ENCODE peak calls at places on chromosomes 12 and 14, in five cellular contexts. One of them, this sample, is unnamed.

GRCh38 chr14:76955575-76956252 is 72.8 kb downstream of the IRF2BPL start:
- DNase-seq in transverse colon: no peak
- DNase-seq in PC-3: peak; percentile 75
- DNase-seq in body of pancreas: no peak
- DNase-seq in left ventricle myocardium inferior: no peak
- DNase-seq in this sample: no peak

GRCh38 chr12:122730215-122731014 is at the start of gene HCAR1:
- DNase-seq in transverse colon: no peak
- DNase-seq in PC-3: peak; percentile 66
- DNase-seq in body of pancreas: no peak
- DNase-seq in left ventricle myocardium inferior: no peak
- DNase-seq in this sample: peak; percentile 58

GRCh38 chr14:77622562-77622961 is 6.1 kb upstream of the SPTLC2 start:
- DNase-seq in transverse colon: peak; percentile 88
- DNase-seq in PC-3: peak; percentile 69
- DNase-seq in body of pancreas: no peak
- DNase-seq in left ventricle myocardium inferior: no peak
- DNase-seq in this sample: peak; percentile 66

GRCh38 chr14:101230161-101230850 is 326.8 kb upstream of the RTL1 start:
- DNase-seq in transverse colon: no peak
- DNase-seq in PC-3: no peak
- DNase-seq in body of pancreas: no peak
- DNase-seq in left ventricle myocardium inferior: no peak
- DNase-seq in this sample: no peak

GRCh38 chr14:59627011-59627520 is 50.5 kb upstream of the CCDC175 start:
- DNase-seq in transverse colon: no peak
- DNase-seq in PC-3: no peak
- DNase-seq in body of pancreas: no peak
- DNase-seq in left ventricle myocardium inferior: no peak
- DNase-seq in this sample: no peak

GRCh38 chr12:131642101-131642540 is 68.8 kb upstream of the SFSWAP start:
- DNase-seq in transverse colon: no peak
- DNase-seq in PC-3: no peak
- DNase-seq in body of pancreas: no peak
- DNase-seq in left ventricle myocardium inferior: no peak
- DNase-seq in this sample: no peak

GRCh38 chr12:50061172-50061571 is 3.8 kb downstream of the ASIC1 start:
- DNase-seq in transverse colon: no peak
- DNase-seq in PC-3: no peak
- DNase-seq in body of pancreas: no peak
- DNase-seq in left ventricle myocardium inferior: no peak
- DNase-seq in this sample: no peak

GRCh38 chr14:23861666-23862065 is 91.9 kb upstream of the DHRS4 start:
- DNase-seq in transverse colon: no peak
- DNase-seq in PC-3: no peak
- DNase-seq in body of pancreas: peak; percentile 81
- DNase-seq in left ventricle myocardium inferior: no peak
- DNase-seq in this sample: peak; percentile 45

GRCh38 chr14:23351681-23352505 is 794 bp downstream of the SLC22A17 start:
- DNase-seq in transverse colon: no peak
- DNase-seq in PC-3: no peak
- DNase-seq in body of pancreas: no peak
- DNase-seq in left ventricle myocardium inferior: no peak
- DNase-seq in this sample: no peak

GRCh38 chr12:128726866-128727265 is 96.9 kb downstream of the SLC15A4 start:
- DNase-seq in transverse colon: peak; percentile 46
- DNase-seq in PC-3: no peak
- DNase-seq in body of pancreas: no peak
- DNase-seq in left ventricle myocardium inferior: no peak
- DNase-seq in this sample: no peak

GRCh38 chr12:121793501-121793835 is at the start of gene RHOF:
- DNase-seq in transverse colon: peak; percentile 73
- DNase-seq in PC-3: peak; percentile 73
- DNase-seq in body of pancreas: peak; percentile 47
- DNase-seq in left ventricle myocardium inferior: peak; percentile 58
- DNase-seq in this sample: peak; percentile 66

GRCh38 chr14:106417224-106418049 is 891.1 kb downstream of the TMEM121 start:
- DNase-seq in transverse colon: peak; percentile 61
- DNase-seq in PC-3: no peak
- DNase-seq in body of pancreas: peak; percentile 54
- DNase-seq in left ventricle myocardium inferior: peak; percentile 25
- DNase-seq in this sample: peak; percentile 52

GRCh38 chr12:116882742-116883141 is 1.5 kb upstream of the HRK start:
- DNase-seq in transverse colon: no peak
- DNase-seq in PC-3: peak; percentile 70
- DNase-seq in body of pancreas: no peak
- DNase-seq in left ventricle myocardium inferior: no peak
- DNase-seq in this sample: no peak
- TF ChIP-seq CTCF in transverse colon: no peak
- TF ChIP-seq CTCF in PC-3: peak; percentile 65
- TF ChIP-seq CTCF in body of pancreas: no peak
- TF ChIP-seq CTCF in left ventricle myocardium inferior: peak; percentile 42
- TF ChIP-seq CTCF in this sample: no peak

GRCh38 chr14:90276627-90277367 is 20.4 kb downstream of the PSMC1 start:
- DNase-seq in transverse colon: no peak
- DNase-seq in PC-3: peak; percentile 13
- DNase-seq in body of pancreas: no peak
- DNase-seq in left ventricle myocardium inferior: no peak
- DNase-seq in this sample: no peak
- TF ChIP-seq CTCF in transverse colon: no peak
- TF ChIP-seq CTCF in PC-3: no peak
- TF ChIP-seq CTCF in body of pancreas: no peak
- TF ChIP-seq CTCF in left ventricle myocardium inferior: no peak
- TF ChIP-seq CTCF in this sample: no peak

GRCh38 chr12:116297224-116297834 is 19.8 kb upstream of the MED13L start:
- DNase-seq in transverse colon: no peak
- DNase-seq in PC-3: no peak
- DNase-seq in body of pancreas: no peak
- DNase-seq in left ventricle myocardium inferior: no peak
- DNase-seq in this sample: no peak

GRCh38 chr12:116299548-116300150 is 22.2 kb upstream of the MED13L start:
- DNase-seq in transverse colon: no peak
- DNase-seq in PC-3: no peak
- DNase-seq in body of pancreas: no peak
- DNase-seq in left ventricle myocardium inferior: no peak
- DNase-seq in this sample: no peak

GRCh38 chr12:116302200-116303075 is 24.9 kb upstream of the MED13L start:
- DNase-seq in transverse colon: no peak
- DNase-seq in PC-3: no peak
- DNase-seq in body of pancreas: no peak
- DNase-seq in left ventricle myocardium inferior: no peak
- DNase-seq in this sample: no peak

GRCh38 chr12:116298578-116298977 is 21.1 kb upstream of the MED13L start:
- DNase-seq in transverse colon: no peak
- DNase-seq in PC-3: no peak
- DNase-seq in body of pancreas: no peak
- DNase-seq in left ventricle myocardium inferior: no peak
- DNase-seq in this sample: no peak

DNA sequence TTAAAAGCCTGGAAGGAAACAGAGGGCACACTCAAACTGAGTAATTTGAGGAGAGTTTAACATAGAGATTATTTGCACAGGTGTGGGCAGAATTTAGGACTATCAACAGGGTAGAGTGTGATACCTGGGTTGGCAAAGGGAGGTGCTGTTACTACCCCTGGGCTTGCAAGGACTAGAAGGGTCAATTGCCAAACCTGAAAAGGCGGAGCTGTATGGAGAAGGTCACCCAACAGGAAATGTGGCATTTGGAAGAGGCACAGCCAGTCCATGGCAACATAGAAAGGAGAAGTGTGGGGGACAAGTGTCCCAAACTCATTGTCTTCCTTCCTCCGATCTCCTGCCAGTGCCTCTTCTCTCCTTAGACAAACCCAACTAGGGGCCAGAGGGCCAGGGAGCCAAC is 21.6 kb upstream of the MED13L start:
- DNase-seq in transverse colon: no peak
- DNase-seq in PC-3: peak; percentile 33
- DNase-seq in body of pancreas: no peak
- DNase-seq in left ventricle myocardium inferior: no peak
- DNase-seq in this sample: no peak
- TF ChIP-seq CTCF in transverse colon: no peak
- TF ChIP-seq CTCF in PC-3: peak; percentile 14
- TF ChIP-seq CTCF in body of pancreas: no peak
- TF ChIP-seq CTCF in left ventricle myocardium inferior: no peak
- TF ChIP-seq CTCF in this sample: no peak

GRCh38 chr12:110906985-110907384 is 13.4 kb downstream of the MYL2 start:
- DNase-seq in transverse colon: no peak
- DNase-seq in PC-3: no peak
- DNase-seq in body of pancreas: no peak
- DNase-seq in left ventricle myocardium inferior: no peak
- DNase-seq in this sample: no peak

GRCh38 chr12:110906516-110906915 is 13.9 kb downstream of the MYL2 start:
- DNase-seq in transverse colon: no peak
- DNase-seq in PC-3: no peak
- DNase-seq in body of pancreas: no peak
- DNase-seq in left ventricle myocardium inferior: no peak
- DNase-seq in this sample: no peak

GRCh38 chr12:110908377-110909136 is 11.8 kb downstream of the MYL2 start:
- DNase-seq in transverse colon: no peak
- DNase-seq in PC-3: no peak
- DNase-seq in body of pancreas: no peak
- DNase-seq in left ventricle myocardium inferior: peak; percentile 55
- DNase-seq in this sample: no peak

GRCh38 chr12:110907583-110907982 is 12.8 kb downstream of the MYL2 start:
- DNase-seq in transverse colon: no peak
- DNase-seq in PC-3: no peak
- DNase-seq in body of pancreas: no peak
- DNase-seq in left ventricle myocardium inferior: no peak
- DNase-seq in this sample: no peak

DNA sequence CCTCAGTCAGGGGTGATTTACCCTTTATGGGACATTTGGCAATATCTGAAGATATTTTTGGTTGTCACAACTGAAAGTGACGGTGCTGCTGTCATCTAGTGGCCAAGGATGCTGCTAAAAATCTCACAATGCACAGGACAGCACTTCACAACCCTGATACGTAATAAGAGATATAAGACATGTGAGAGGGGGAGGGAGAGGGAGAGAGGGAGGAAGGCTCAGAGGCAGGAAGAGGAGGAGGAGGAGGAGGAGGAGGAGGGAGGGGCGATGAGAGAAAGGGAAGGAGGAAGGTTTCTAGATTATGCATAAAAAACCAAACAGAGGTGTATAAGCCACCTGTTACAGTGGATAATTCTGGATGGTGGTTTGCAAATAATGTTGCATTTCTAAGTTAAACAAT is 14.3 kb downstream of the MYL2 start:
- DNase-seq in transverse colon: no peak
- DNase-seq in PC-3: peak; percentile 24
- DNase-seq in body of pancreas: no peak
- DNase-seq in left ventricle myocardium inferior: no peak
- DNase-seq in this sample: no peak
- TF ChIP-seq CTCF in transverse colon: no peak
- TF ChIP-seq CTCF in PC-3: peak; percentile 34
- TF ChIP-seq CTCF in body of pancreas: no peak
- TF ChIP-seq CTCF in left ventricle myocardium inferior: no peak
- TF ChIP-seq CTCF in this sample: no peak

GRCh38 chr12:116697305-116698130 is 40.4 kb downstream of the SPRING1 start:
- DNase-seq in transverse colon: no peak
- DNase-seq in PC-3: peak; percentile 58
- DNase-seq in body of pancreas: peak; percentile 65
- DNase-seq in left ventricle myocardium inferior: peak; percentile 40
- DNase-seq in this sample: peak; percentile 39
- TF ChIP-seq CTCF in transverse colon: no peak
- TF ChIP-seq CTCF in PC-3: peak; percentile 64
- TF ChIP-seq CTCF in body of pancreas: no peak
- TF ChIP-seq CTCF in left ventricle myocardium inferior: peak; percentile 43
- TF ChIP-seq CTCF in this sample: no peak

This sample was measured in Calu3.